ENCODE peak calls at places on chromosome 3, in six cellular contexts. O, T, A, V, R and Q are unnamed samples.

GRCh38 chr3:23791678-23792077 is 14.1 kb upstream of the UBE2E1 start:
- DNase-seq in O (no peak), T (no peak), A (no peak), V (no peak), R (no peak), Q (no peak)

GRCh38 chr3:100089802-100090668 is 24.3 kb downstream of the FILIP1L start:
- DNase-seq in O (no peak), T (peak), A (peak), V (peak), R (peak), Q (no peak)

GRCh38 chr3:131957511-131957910 is 77.3 kb downstream of the CPNE4 start:
- DNase-seq in O (no peak), T (no peak), A (no peak), V (no peak), R (no peak), Q (no peak)

GRCh38 chr3:31250116-31250813 is 282.5 kb upstream of the STT3B start:
- DNase-seq in O (no peak), T (no peak), A (no peak), V (no peak), R (no peak), Q (no peak)

GRCh38 chr3:188635258-188636038 is 481.5 kb downstream of the LPP start:
- DNase-seq in O (no peak), T (no peak), A (no peak), V (no peak), R (no peak), Q (no peak)

GRCh38 chr3:99561056-99561455 is 77.3 kb upstream of the COL8A1 start:
- DNase-seq in O (no peak), T (no peak), A (no peak), V (no peak), R (no peak), Q (no peak)

GRCh38 chr3:197534348-197534725 is 21.4 kb downstream of the BDH1 start:
- DNase-seq in O (no peak), T (no peak), A (no peak), V (no peak), R (no peak), Q (no peak)

GRCh38 chr3:192608756-192609155 is 118.6 kb downstream of the FGF12 start:
- DNase-seq in O (no peak), T (no peak), A (no peak), V (no peak), R (no peak), Q (no peak)

GRCh38 chr3:24953060-24953771 is 458.6 kb upstream of the THRB start:
- DNase-seq in O (no peak), T (no peak), A (no peak), V (no peak), R (no peak), Q (no peak)

GRCh38 chr3:122403489-122403888 is 12.4 kb downstream of the WDR5B start:
- DNase-seq in O (no peak), T (no peak), A (no peak), V (no peak), R (no peak), Q (no peak)

GRCh38 chr3:52859686-52860423 is 25.0 kb upstream of the MUSTN1 start:
- DNase-seq in O (no peak), T (no peak), A (no peak), V (no peak), R (no peak), Q (no peak)

GRCh38 chr3:63662500-63662899 is 10.0 kb downstream of the SNTN start:
- DNase-seq in O (no peak), T (no peak), A (no peak), V (no peak), R (no peak), Q (no peak)

GRCh38 chr3:101995371-101996046 is 146.2 kb downstream of the NFKBIZ start:
- DNase-seq in O (no peak), T (no peak), A (no peak), V (no peak), R (no peak), Q (no peak)

GRCh38 chr3:45639044-45639392 is 44.5 kb downstream of the LIMD1 start:
- DNase-seq in O (no peak), T (no peak), A (no peak), V (peak), R (no peak), Q (no peak)

GRCh38 chr3:69712933-69713332 is 26.3 kb upstream of the MITF start:
- DNase-seq in O (no peak), T (no peak), A (no peak), V (no peak), R (no peak), Q (no peak)

GRCh38 chr3:126928921-126929485 is 53.9 kb upstream of the PLXNA1 start:
- DNase-seq in O (no peak), T (no peak), A (no peak), V (no peak), R (no peak), Q (no peak)

GRCh38 chr3:130906374-130906995 is 12.6 kb downstream of the ATP2C1 start:
- DNase-seq in O (no peak), T (no peak), A (no peak), V (no peak), R (no peak), Q (no peak)

GRCh38 chr3:150535204-150535603 is 11.1 kb downstream of the SERP1 start:
- DNase-seq in O (no peak), T (no peak), A (no peak), V (no peak), R (no peak), Q (no peak)

GRCh38 chr3:37141676-37142075 is 32.7 kb downstream of the LRRFIP2 start:
- DNase-seq in O (no peak), T (no peak), A (no peak), V (no peak), R (no peak), Q (no peak)

GRCh38 chr3:98761656-98762229 is 1.4 kb upstream of the ST3GAL6 start:
- DNase-seq in O (no peak), T (no peak), A (no peak), V (no peak), R (no peak), Q (no peak)

GRCh38 chr3:159432721-159433300 is 555.8 kb upstream of the IL12A start:
- DNase-seq in O (no peak), T (no peak), A (no peak), V (no peak), R (no peak), Q (no peak)

GRCh38 chr3:183131186-183131585 is 31.3 kb downstream of the LAMP3 start:
- DNase-seq in O (no peak), T (no peak), A (no peak), V (no peak), R (no peak), Q (no peak)

GRCh38 chr3:18767756-18768303 is 342.7 kb upstream of the SATB1 start:
- DNase-seq in O (no peak), T (no peak), A (no peak), V (no peak), R (no peak), Q (no peak)

GRCh38 chr3:10745392-10745791 is 70.6 kb upstream of the SLC6A11 start:
- DNase-seq in O (no peak), T (no peak), A (no peak), V (no peak), R (peak), Q (no peak)

GRCh38 chr3:10746001-10746400 is 70.0 kb upstream of the SLC6A11 start:
- DNase-seq in O (no peak), T (no peak), A (no peak), V (no peak), R (no peak), Q (peak)

GRCh38 chr3:10746684-10747083 is 69.3 kb upstream of the SLC6A11 start:
- DNase-seq in O (no peak), T (no peak), A (no peak), V (no peak), R (no peak), Q (no peak)

GRCh38 chr3:10747341-10747740 is 68.7 kb upstream of the SLC6A11 start:
- DNase-seq in O (no peak), T (no peak), A (no peak), V (no peak), R (no peak), Q (peak)

GRCh38 chr3:10748040-10748439 is 68.0 kb upstream of the SLC6A11 start:
- DNase-seq in O (no peak), T (no peak), A (no peak), V (no peak), R (no peak), Q (peak)
- TF ChIP-seq CTCF in O (no peak), T (no peak), A (no peak), V (no peak), R (no peak), Q (no peak)

GRCh38 chr3:141940204-141940776 is 63.8 kb downstream of the ATP1B3 start:
- DNase-seq in O (no peak), T (no peak), A (no peak), V (peak), R (no peak), Q (no peak)
- TF ChIP-seq CTCF in O (no peak), T (no peak), A (no peak), V (no peak), R (no peak), Q (no peak)

DNA sequence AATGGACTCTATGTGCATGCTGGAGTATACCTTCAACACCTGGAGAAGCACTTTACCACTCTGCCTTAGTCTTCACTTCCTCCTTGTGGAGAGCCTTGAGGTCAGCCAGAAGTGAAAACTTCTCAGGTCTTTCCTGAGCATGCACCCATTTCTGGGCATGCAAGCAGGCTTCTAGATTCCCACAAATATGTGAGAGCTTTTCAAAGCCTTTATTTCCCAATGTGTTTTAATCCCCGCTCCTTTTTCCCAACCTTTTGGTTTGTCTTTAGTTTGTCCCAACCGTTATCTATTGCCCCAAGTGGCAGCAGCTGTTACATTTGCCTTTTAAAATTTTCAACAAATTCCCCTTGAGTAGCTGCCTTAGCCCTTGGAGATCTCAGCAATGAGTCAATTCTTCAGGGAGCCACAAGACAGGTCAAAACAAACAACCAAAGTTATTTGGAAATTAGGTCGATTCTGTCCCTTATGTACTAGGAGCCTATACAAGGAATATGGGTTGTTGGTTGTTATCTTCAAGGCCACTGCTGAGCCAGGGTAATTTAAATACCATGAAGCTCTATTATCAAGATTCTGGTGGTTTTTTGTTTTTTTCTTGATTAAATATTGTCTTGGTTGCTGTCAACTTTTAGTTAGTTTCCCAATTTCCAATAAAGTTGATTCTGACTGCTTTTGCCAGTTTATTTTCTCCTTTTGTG is 44.4 kb downstream of the LSM3 start:
- DNase-seq in O (no peak), T (no peak), A (no peak), V (no peak), R (no peak), Q (no peak)
- TF ChIP-seq CTCF in O (no peak), T (no peak), A (no peak), V (no peak), R (no peak), Q (no peak)

GRCh38 chr3:120752865-120753264 is 10.3 kb downstream of the GTF2E1 start:
- DNase-seq in O (no peak), T (no peak), A (no peak), V (no peak), R (no peak), Q (no peak)
- TF ChIP-seq CTCF in O (no peak), T (no peak), A (no peak), V (no peak), R (no peak), Q (no peak)

DNA sequence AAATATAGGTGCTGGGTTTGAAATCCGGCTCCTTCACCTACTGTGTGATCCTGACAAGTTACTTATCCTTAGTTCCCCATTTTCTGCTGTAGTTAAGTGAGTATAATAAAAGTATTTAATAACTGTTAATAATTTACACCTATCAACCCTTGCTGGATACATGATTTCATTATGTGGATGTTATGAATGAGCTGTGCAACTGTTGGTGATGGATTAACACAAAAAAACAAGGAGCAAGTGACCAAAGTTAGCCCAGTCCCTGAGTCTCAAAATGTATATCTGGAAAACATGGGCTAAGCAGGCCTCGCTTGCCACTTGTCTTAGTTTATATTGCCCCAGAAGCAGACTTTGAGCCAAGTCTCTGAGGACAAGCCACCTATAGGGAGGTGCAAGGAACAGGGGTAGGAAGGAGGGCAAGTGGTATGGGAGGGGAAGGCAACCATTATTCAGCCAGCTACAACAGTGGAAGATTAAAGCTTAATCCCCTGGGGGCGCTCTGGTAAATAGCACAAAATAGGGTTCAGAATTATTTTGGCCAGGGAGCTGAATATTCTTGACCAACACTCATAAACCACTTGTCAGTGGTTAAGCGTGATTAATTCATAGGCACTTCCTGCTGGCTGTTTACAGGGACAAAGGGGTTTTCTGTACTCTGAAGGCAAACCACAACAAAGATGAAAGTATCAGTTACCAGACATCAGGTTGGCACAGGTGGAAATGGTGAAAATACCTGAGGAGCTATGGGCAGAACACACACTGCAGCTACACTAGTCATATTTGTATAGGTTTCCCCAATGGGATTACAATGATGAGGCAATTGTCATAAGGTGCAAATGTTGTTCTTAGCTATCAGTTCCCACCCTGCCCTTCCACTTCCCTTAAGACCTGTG is 76.2 kb downstream of the TRIM42 start:
- DNase-seq in O (no peak), T (no peak), A (peak), V (no peak), R (no peak), Q (no peak)
- TF ChIP-seq CTCF in O (no peak), T (no peak), A (no peak), V (no peak), R (no peak), Q (no peak)

GRCh38 chr3:134605506-134605905 is 45.3 kb downstream of the KY start:
- DNase-seq in O (no peak), T (no peak), A (no peak), V (no peak), R (no peak), Q (peak)

GRCh38 chr3:134602440-134602814 is 48.4 kb downstream of the KY start:
- DNase-seq in O (no peak), T (peak), A (no peak), V (no peak), R (no peak), Q (no peak)

GRCh38 chr3:134601539-134602439 is 49.0 kb downstream of the KY start:
- DNase-seq in O (no peak), T (peak), A (no peak), V (no peak), R (peak), Q (peak)

GRCh38 chr3:134603956-134604355 is 46.9 kb downstream of the KY start:
- DNase-seq in O (no peak), T (no peak), A (no peak), V (no peak), R (no peak), Q (peak)

DNA sequence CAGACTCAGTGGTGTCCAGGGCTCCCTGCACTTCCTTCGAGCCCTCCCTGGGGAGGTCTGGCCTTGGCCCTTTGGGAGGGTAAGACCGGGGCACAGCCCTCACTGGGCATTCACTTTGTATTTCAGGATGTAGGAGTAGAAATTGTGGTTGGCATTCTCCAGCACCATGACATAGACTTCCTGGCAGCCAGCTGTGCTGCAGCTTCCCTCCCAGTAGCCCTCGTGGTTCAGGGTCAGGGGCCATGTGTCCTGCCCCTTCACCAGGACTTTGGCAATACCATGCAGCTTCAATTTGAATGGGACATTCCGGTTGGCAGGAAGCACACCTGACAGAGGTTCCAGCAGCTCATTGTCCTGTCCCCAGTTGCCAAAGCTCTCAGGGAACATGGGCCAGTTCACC is 47.3 kb downstream of the KY start:
- DNase-seq in O (no peak), T (peak), A (no peak), V (no peak), R (no peak), Q (no peak)
- TF ChIP-seq CTCF in O (no peak), T (no peak), A (no peak), V (no peak), R (no peak), Q (no peak)